ENCODE peak calls at places on chromosome 16, in five cellular contexts. E is tibial artery, K is Peyer's patch, T is breast epithelium, Y is SK-N-SH. D is an unnamed sample.

GRCh38 chr16:55154956-55155355 is 169.0 kb upstream of the IRX6 start:
- DNase-seq in E (no peak), K (no peak), T (no peak), Y (no peak), D (no peak)

GRCh38 chr16:68265078-68265925 is 976 bp downstream of the SLC7A6 start:
- DNase-seq in E (peak; percentile 83), K (peak; percentile 78), T (no peak), Y (peak; percentile 56), D (no peak)

GRCh38 chr16:67459858-67460144 is 21.2 kb downstream of the ATP6V0D1 start:
- DNase-seq in E (no peak), K (no peak), T (no peak), Y (no peak), D (no peak)

GRCh38 chr16:19542138-19542821 is 13.2 kb upstream of the VPS35L start:
- DNase-seq in E (no peak), K (no peak), T (no peak), Y (no peak), D (peak; percentile 75)

GRCh38 chr16:71709231-71709781 is 15.2 kb downstream of the PHLPP2 start:
- DNase-seq in E (no peak), K (no peak), T (no peak), Y (no peak), D (no peak)

GRCh38 chr16:1071561-1072225 is 854 bp upstream of the SSTR5 start:
- DNase-seq in E (no peak), K (no peak), T (no peak), Y (no peak), D (no peak)

GRCh38 chr16:86566601-86566965 is at the start of gene FOXC2:
- DNase-seq in E (peak; percentile 92), K (peak; percentile 77), T (no peak), Y (peak; percentile 75), D (no peak)

GRCh38 chr16:24146523-24146922 is 109.6 kb upstream of the CACNG3 start:
- DNase-seq in E (no peak), K (no peak), T (no peak), Y (no peak), D (no peak)

GRCh38 chr16:81394966-81395655 is 49.5 kb upstream of the CMIP start:
- DNase-seq in E (peak; percentile 24), K (no peak), T (no peak), Y (no peak), D (no peak)

GRCh38 chr16:53849994-53850393 is 146.0 kb downstream of the FTO start:
- DNase-seq in E (no peak), K (no peak), T (no peak), Y (no peak), D (no peak)

GRCh38 chr16:18803569-18804462 is 2.5 kb upstream of the ARL6IP1 start:
- DNase-seq in E (no peak), K (no peak), T (no peak), Y (no peak), D (no peak)

GRCh38 chr16:4828567-4829320 is 18.3 kb downstream of the GLYR1 start:
- DNase-seq in E (no peak), K (no peak), T (no peak), Y (no peak), D (peak; percentile 61)

GRCh38 chr16:29840240-29840639 is 20.0 kb downstream of the MVP start:
- DNase-seq in E (no peak), K (no peak), T (no peak), Y (no peak), D (no peak)

GRCh38 chr16:2372684-2373083 is 32.2 kb upstream of the ABCA3 start:
- DNase-seq in E (no peak), K (peak; percentile 53), T (no peak), Y (no peak), D (no peak)

GRCh38 chr16:69927056-69927757 is 23.9 kb upstream of the CLEC18A start:
- DNase-seq in E (peak; percentile 86), K (no peak), T (no peak), Y (no peak), D (no peak)

GRCh38 chr16:13550254-13550653 is 369.7 kb upstream of the ERCC4 start:
- DNase-seq in E (no peak), K (no peak), T (no peak), Y (no peak), D (no peak)

GRCh38 chr16:19502395-19503131 is 19.3 kb downstream of the GDE1 start:
- DNase-seq in E (peak; percentile 60), K (peak; percentile 89), T (peak; percentile 75), Y (peak; percentile 66), D (peak; percentile 51)

GRCh38 chr16:1553976-1554825 is 20.7 kb downstream of the TMEM204 start:
- DNase-seq in E (no peak), K (no peak), T (no peak), Y (no peak), D (no peak)

GRCh38 chr16:1909661-1910231 is 8.5 kb downstream of the HS3ST6 start:
- DNase-seq in E (no peak), K (peak; percentile 50), T (no peak), Y (peak; percentile 81), D (no peak)

GRCh38 chr16:69197573-69197972 is 10.6 kb downstream of the SNTB2 start:
- DNase-seq in E (no peak), K (no peak), T (no peak), Y (no peak), D (no peak)

GRCh38 chr16:53768593-53768992 is 64.6 kb downstream of the FTO start:
- DNase-seq in E (no peak), K (no peak), T (no peak), Y (no peak), D (no peak)

GRCh38 chr16:68396481-68396880 is 51.8 kb downstream of the SMPD3 start:
- DNase-seq in E (no peak), K (peak; percentile 79), T (no peak), Y (peak; percentile 49), D (no peak)

GRCh38 chr16:56769674-56770073 is 39.7 kb downstream of the NUP93 start:
- DNase-seq in E (no peak), K (no peak), T (no peak), Y (no peak), D (no peak)

GRCh38 chr16:10946308-10946707 is 1.9 kb downstream of the CLEC16A start:
- DNase-seq in E (no peak), K (no peak), T (no peak), Y (no peak), D (no peak)

GRCh38 chr16:89349947-89350633 is 132.6 kb downstream of the ZNF778 start:
- DNase-seq in E (no peak), K (no peak), T (no peak), Y (no peak), D (no peak)

GRCh38 chr16:89352091-89352681 is 134.7 kb downstream of the ZNF778 start:
- DNase-seq in E (no peak), K (no peak), T (no peak), Y (no peak), D (no peak)

GRCh38 chr16:89354325-89354724 is 136.0 kb downstream of the ANKRD11 start:
- DNase-seq in E (no peak), K (no peak), T (no peak), Y (no peak), D (no peak)

GRCh38 chr16:89350701-89351380 is 133.3 kb downstream of the ZNF778 start:
- DNase-seq in E (no peak), K (no peak), T (no peak), Y (no peak), D (no peak)

GRCh38 chr16:89351645-89352044 is 134.1 kb downstream of the ZNF778 start:
- DNase-seq in E (no peak), K (no peak), T (no peak), Y (no peak), D (no peak)
- TF ChIP-seq CTCF in E (no peak), K (no peak), T (no peak), Y (no peak), D (no peak)

GRCh38 chr16:78227855-78228254 is 128.4 kb downstream of the WWOX start:
- DNase-seq in E (no peak), K (no peak), T (no peak), Y (peak; percentile 49), D (no peak)
- TF ChIP-seq CTCF in E (no peak), K (peak; percentile 5), T (no peak), Y (peak; percentile 52), D (peak; percentile 18)

GRCh38 chr16:30900588-30900987 is 4.2 kb downstream of the CTF1 start:
- DNase-seq in E (no peak), K (no peak), T (no peak), Y (no peak), D (no peak)

GRCh38 chr16:30901201-30902069 is 5.0 kb downstream of the CTF1 start:
- DNase-seq in E (no peak), K (no peak), T (no peak), Y (no peak), D (no peak)

GRCh38 chr16:30903596-30903995 is 7.2 kb downstream of the CTF1 start:
- DNase-seq in E (no peak), K (peak; percentile 47), T (no peak), Y (peak; percentile 84), D (no peak)

GRCh38 chr16:30903002-30903401 is 6.6 kb downstream of the CTF1 start:
- DNase-seq in E (no peak), K (no peak), T (no peak), Y (no peak), D (no peak)

DNA sequence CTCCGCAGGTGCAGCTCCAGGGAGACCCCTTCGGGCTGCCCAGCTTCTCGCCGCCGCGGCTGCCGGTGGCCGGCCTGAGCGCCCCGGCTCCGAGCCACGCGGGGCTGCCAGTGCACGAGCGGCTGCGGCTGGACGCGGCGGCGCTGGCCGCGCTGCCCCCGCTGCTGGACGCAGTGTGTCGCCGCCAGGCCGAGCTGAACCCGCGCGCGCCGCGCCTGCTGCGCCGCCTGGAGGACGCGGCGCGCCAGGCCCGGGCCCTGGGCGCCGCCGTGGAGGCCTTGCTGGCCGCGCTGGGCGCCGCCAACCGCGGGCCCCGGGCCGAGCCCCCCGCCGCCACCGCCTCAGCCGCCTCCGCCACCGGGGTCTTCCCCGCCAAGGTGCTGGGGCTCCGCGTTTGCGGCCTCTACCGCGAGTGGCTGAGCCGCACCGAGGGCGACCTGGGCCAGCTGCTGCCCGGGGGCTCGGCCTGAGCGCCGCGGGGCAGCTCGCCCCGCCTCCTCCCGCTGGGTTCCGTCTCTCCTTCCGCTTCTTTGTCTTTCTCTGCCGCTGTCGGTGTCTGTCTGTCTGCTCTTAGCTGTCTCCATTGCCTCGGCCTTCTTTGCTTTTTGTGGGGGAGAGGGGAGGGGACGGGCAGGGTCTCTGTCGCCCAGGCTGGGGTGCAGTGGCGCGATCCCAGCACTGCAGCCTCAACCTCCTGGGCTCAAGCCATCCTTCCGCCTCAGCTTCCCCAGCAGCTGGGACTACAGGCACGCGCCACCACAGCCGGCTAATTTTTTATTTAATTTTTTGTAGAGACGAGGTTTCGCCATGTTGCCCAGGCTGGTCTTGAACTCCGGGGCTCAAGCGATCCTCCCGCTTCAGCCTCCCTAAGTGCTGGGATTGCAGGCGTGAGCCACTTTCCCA is 5.9 kb downstream of the CTF1 start:
- DNase-seq in E (peak; percentile 39), K (peak; percentile 77), T (no peak), Y (peak; percentile 94), D (no peak)
- TF ChIP-seq CTCF in E (no peak), K (no peak), T (no peak), Y (no peak), D (peak; percentile 75)

GRCh38 chr16:64468515-64469090 is 653.3 kb downstream of the CDH11 start:
- DNase-seq in E (no peak), K (no peak), T (no peak), Y (peak; percentile 1), D (no peak)

GRCh38 chr16:64475627-64476351 is 646.1 kb downstream of the CDH11 start:
- DNase-seq in E (no peak), K (no peak), T (no peak), Y (no peak), D (no peak)

GRCh38 chr16:64470916-64471315 is 650.9 kb downstream of the CDH11 start:
- DNase-seq in E (no peak), K (no peak), T (no peak), Y (no peak), D (no peak)

GRCh38 chr16:64469351-64469750 is 652.5 kb downstream of the CDH11 start:
- DNase-seq in E (no peak), K (no peak), T (no peak), Y (no peak), D (no peak)

GRCh38 chr16:64469906-64470702 is 651.8 kb downstream of the CDH11 start:
- DNase-seq in E (no peak), K (no peak), T (no peak), Y (no peak), D (no peak)
- TF ChIP-seq CTCF in E (peak; percentile 16), K (no peak), T (no peak), Y (peak; percentile 27), D (no peak)

D was measured in LNCaP clone FGC.